ENCODE peak calls at places on chromosomes 1 and 21, in ten cellular contexts. One of them, this sample, is unnamed.

GRCh38 chr1:59016390-59016789 is 232.5 kb upstream of the JUN start:
- DNase-seq in testis: no peak
- DNase-seq in uterus: no peak
- DNase-seq in prostate gland: no peak
- DNase-seq in heart left ventricle: no peak
- DNase-seq in IMR-90: no peak
- DNase-seq in sigmoid colon: no peak
- DNase-seq in tibial nerve: no peak
- DNase-seq in endothelial cell of umbilical vein: no peak
- DNase-seq in H1: no peak
- DNase-seq in this sample: no peak

GRCh38 chr1:26862781-26863676 is at the start of gene SFN:
- DNase-seq in testis: no peak
- DNase-seq in uterus: no peak
- DNase-seq in prostate gland: peak
- DNase-seq in heart left ventricle: no peak
- DNase-seq in IMR-90: no peak
- DNase-seq in sigmoid colon: no peak
- DNase-seq in tibial nerve: no peak
- DNase-seq in endothelial cell of umbilical vein: no peak
- DNase-seq in H1: peak
- DNase-seq in this sample: no peak

GRCh38 chr1:173332026-173332425 is 124.9 kb upstream of the TNFSF4 start:
- DNase-seq in testis: no peak
- DNase-seq in uterus: no peak
- DNase-seq in prostate gland: no peak
- DNase-seq in heart left ventricle: no peak
- DNase-seq in IMR-90: peak
- DNase-seq in sigmoid colon: peak
- DNase-seq in tibial nerve: no peak
- DNase-seq in endothelial cell of umbilical vein: peak
- DNase-seq in H1: no peak
- DNase-seq in this sample: no peak

GRCh38 chr1:6991271-6991670 is 206.0 kb downstream of the CAMTA1 start:
- DNase-seq in testis: no peak
- DNase-seq in uterus: no peak
- DNase-seq in prostate gland: no peak
- DNase-seq in heart left ventricle: no peak
- DNase-seq in IMR-90: peak
- DNase-seq in sigmoid colon: no peak
- DNase-seq in tibial nerve: no peak
- DNase-seq in endothelial cell of umbilical vein: peak
- DNase-seq in H1: no peak
- DNase-seq in this sample: no peak

GRCh38 chr1:225767591-225768540 is 9.8 kb upstream of the SRP9 start:
- DNase-seq in testis: peak
- DNase-seq in uterus: peak
- DNase-seq in prostate gland: no peak
- DNase-seq in heart left ventricle: peak
- DNase-seq in IMR-90: peak
- DNase-seq in sigmoid colon: peak
- DNase-seq in tibial nerve: peak
- DNase-seq in endothelial cell of umbilical vein: peak
- DNase-seq in H1: no peak
- DNase-seq in this sample: no peak

GRCh38 chr1:67830226-67830625 is 3.0 kb downstream of the GNG12 start:
- DNase-seq in testis: no peak
- DNase-seq in uterus: no peak
- DNase-seq in prostate gland: no peak
- DNase-seq in heart left ventricle: no peak
- DNase-seq in IMR-90: no peak
- DNase-seq in sigmoid colon: no peak
- DNase-seq in tibial nerve: no peak
- DNase-seq in endothelial cell of umbilical vein: peak
- DNase-seq in H1: no peak
- DNase-seq in this sample: no peak

GRCh38 chr1:235327559-235328270 is at the start of gene ARID4B:
- DNase-seq in testis: no peak
- DNase-seq in uterus: no peak
- DNase-seq in prostate gland: peak
- DNase-seq in heart left ventricle: peak
- DNase-seq in IMR-90: no peak
- DNase-seq in sigmoid colon: no peak
- DNase-seq in tibial nerve: peak
- DNase-seq in endothelial cell of umbilical vein: no peak
- DNase-seq in H1: no peak
- DNase-seq in this sample: peak

GRCh38 chr21:41817228-41817627 is 50.4 kb upstream of the RIPK4 start:
- DNase-seq in testis: peak
- DNase-seq in uterus: no peak
- DNase-seq in prostate gland: peak
- DNase-seq in heart left ventricle: peak
- DNase-seq in IMR-90: peak
- DNase-seq in sigmoid colon: peak
- DNase-seq in tibial nerve: no peak
- DNase-seq in endothelial cell of umbilical vein: peak
- DNase-seq in H1: no peak
- DNase-seq in this sample: no peak

GRCh38 chr1:84366786-84367185 is 31.5 kb upstream of the DNASE2B start:
- DNase-seq in testis: no peak
- DNase-seq in uterus: no peak
- DNase-seq in prostate gland: no peak
- DNase-seq in heart left ventricle: no peak
- DNase-seq in IMR-90: peak
- DNase-seq in sigmoid colon: no peak
- DNase-seq in tibial nerve: no peak
- DNase-seq in endothelial cell of umbilical vein: no peak
- DNase-seq in H1: no peak
- DNase-seq in this sample: no peak

GRCh38 chr1:30911061-30911954 is 2.8 kb upstream of the SDC3 start:
- DNase-seq in testis: peak
- DNase-seq in uterus: peak
- DNase-seq in prostate gland: peak
- DNase-seq in heart left ventricle: peak
- DNase-seq in IMR-90: peak
- DNase-seq in sigmoid colon: peak
- DNase-seq in tibial nerve: peak
- DNase-seq in endothelial cell of umbilical vein: peak
- DNase-seq in H1: peak
- DNase-seq in this sample: peak

GRCh38 chr1:33641099-33641830 is 168.8 kb downstream of the ZSCAN20 start:
- DNase-seq in testis: no peak
- DNase-seq in uterus: no peak
- DNase-seq in prostate gland: no peak
- DNase-seq in heart left ventricle: no peak
- DNase-seq in IMR-90: peak
- DNase-seq in sigmoid colon: no peak
- DNase-seq in tibial nerve: no peak
- DNase-seq in endothelial cell of umbilical vein: no peak
- DNase-seq in H1: no peak
- DNase-seq in this sample: no peak

GRCh38 chr1:56803561-56804156 is 15.5 kb downstream of the FYB2 start:
- DNase-seq in testis: peak
- DNase-seq in uterus: no peak
- DNase-seq in prostate gland: peak
- DNase-seq in heart left ventricle: no peak
- DNase-seq in IMR-90: peak
- DNase-seq in sigmoid colon: no peak
- DNase-seq in tibial nerve: no peak
- DNase-seq in endothelial cell of umbilical vein: peak
- DNase-seq in H1: no peak
- DNase-seq in this sample: no peak

GRCh38 chr21:45331521-45332257 is 44.0 kb upstream of the POFUT2 start:
- DNase-seq in testis: no peak
- DNase-seq in uterus: no peak
- DNase-seq in prostate gland: no peak
- DNase-seq in heart left ventricle: peak
- DNase-seq in IMR-90: no peak
- DNase-seq in sigmoid colon: peak
- DNase-seq in tibial nerve: no peak
- DNase-seq in endothelial cell of umbilical vein: no peak
- DNase-seq in H1: no peak
- DNase-seq in this sample: no peak

GRCh38 chr1:55823521-55824296 is 608.5 kb upstream of the USP24 start:
- DNase-seq in testis: no peak
- DNase-seq in uterus: no peak
- DNase-seq in prostate gland: no peak
- DNase-seq in heart left ventricle: no peak
- DNase-seq in IMR-90: peak
- DNase-seq in sigmoid colon: no peak
- DNase-seq in tibial nerve: no peak
- DNase-seq in endothelial cell of umbilical vein: no peak
- DNase-seq in H1: no peak
- DNase-seq in this sample: no peak

GRCh38 chr21:43611598-43612369 is 47.5 kb downstream of the HSF2BP start:
- DNase-seq in testis: peak
- DNase-seq in uterus: peak
- DNase-seq in prostate gland: peak
- DNase-seq in heart left ventricle: peak
- DNase-seq in IMR-90: peak
- DNase-seq in sigmoid colon: peak
- DNase-seq in tibial nerve: peak
- DNase-seq in endothelial cell of umbilical vein: peak
- DNase-seq in H1: peak
- DNase-seq in this sample: peak

GRCh38 chr1:63112155-63112914 is 210.0 kb upstream of the FOXD3 start:
- DNase-seq in testis: no peak
- DNase-seq in uterus: no peak
- DNase-seq in prostate gland: no peak
- DNase-seq in heart left ventricle: no peak
- DNase-seq in IMR-90: peak
- DNase-seq in sigmoid colon: no peak
- DNase-seq in tibial nerve: no peak
- DNase-seq in endothelial cell of umbilical vein: no peak
- DNase-seq in H1: peak
- DNase-seq in this sample: no peak

GRCh38 chr1:201004154-201004553 is 19.4 kb downstream of the KIF21B start:
- DNase-seq in testis: no peak
- DNase-seq in uterus: no peak
- DNase-seq in prostate gland: no peak
- DNase-seq in heart left ventricle: no peak
- DNase-seq in IMR-90: no peak
- DNase-seq in sigmoid colon: no peak
- DNase-seq in tibial nerve: no peak
- DNase-seq in endothelial cell of umbilical vein: no peak
- DNase-seq in H1: no peak
- DNase-seq in this sample: no peak

GRCh38 chr21:41678944-41679343 is 87.9 kb downstream of the RIPK4 start:
- DNase-seq in testis: peak
- DNase-seq in uterus: peak
- DNase-seq in prostate gland: peak
- DNase-seq in heart left ventricle: peak
- DNase-seq in IMR-90: peak
- DNase-seq in sigmoid colon: peak
- DNase-seq in tibial nerve: peak
- DNase-seq in endothelial cell of umbilical vein: peak
- DNase-seq in H1: peak
- DNase-seq in this sample: peak

GRCh38 chr1:23916209-23917131 is 3.3 kb upstream of the CNR2 start:
- DNase-seq in testis: peak
- DNase-seq in uterus: peak
- DNase-seq in prostate gland: peak
- DNase-seq in heart left ventricle: peak
- DNase-seq in IMR-90: peak
- DNase-seq in sigmoid colon: peak
- DNase-seq in tibial nerve: no peak
- DNase-seq in endothelial cell of umbilical vein: peak
- DNase-seq in H1: peak
- DNase-seq in this sample: peak
- H3K4me3 ChIP-seq in testis: no peak
- H3K4me3 ChIP-seq in uterus: no peak
- H3K4me3 ChIP-seq in prostate gland: no peak
- H3K4me3 ChIP-seq in heart left ventricle: no peak
- H3K4me3 ChIP-seq in IMR-90: no peak
- H3K4me3 ChIP-seq in sigmoid colon: no peak
- H3K4me3 ChIP-seq in tibial nerve: no peak
- H3K4me3 ChIP-seq in endothelial cell of umbilical vein: no peak
- H3K4me3 ChIP-seq in H1: no peak
- H3K4me3 ChIP-seq in this sample: no peak

GRCh38 chr1:196910208-196910607 is 22.4 kb downstream of the CFHR4 start:
- DNase-seq in testis: no peak
- DNase-seq in uterus: no peak
- DNase-seq in prostate gland: no peak
- DNase-seq in heart left ventricle: no peak
- DNase-seq in IMR-90: peak
- DNase-seq in sigmoid colon: no peak
- DNase-seq in tibial nerve: no peak
- DNase-seq in endothelial cell of umbilical vein: no peak
- DNase-seq in H1: no peak
- DNase-seq in this sample: no peak
- TF ChIP-seq CTCF in testis: no peak
- TF ChIP-seq CTCF in uterus: no peak
- TF ChIP-seq CTCF in prostate gland: no peak
- TF ChIP-seq CTCF in heart left ventricle: no peak
- TF ChIP-seq CTCF in IMR-90: peak
- TF ChIP-seq CTCF in sigmoid colon: no peak
- TF ChIP-seq CTCF in tibial nerve: no peak
- TF ChIP-seq CTCF in endothelial cell of umbilical vein: no peak
- TF ChIP-seq CTCF in H1: no peak
- TF ChIP-seq CTCF in this sample: peak

GRCh38 chr1:153958111-153958960 is at the start of gene CRTC2:
- DNase-seq in testis: peak
- DNase-seq in uterus: peak
- DNase-seq in prostate gland: peak
- DNase-seq in heart left ventricle: peak
- DNase-seq in IMR-90: peak
- DNase-seq in sigmoid colon: peak
- DNase-seq in tibial nerve: peak
- DNase-seq in endothelial cell of umbilical vein: peak
- DNase-seq in H1: peak
- DNase-seq in this sample: peak
- TF ChIP-seq POLR2A in testis: no peak
- TF ChIP-seq POLR2A in uterus: peak
- TF ChIP-seq POLR2A in prostate gland: peak
- TF ChIP-seq POLR2A in heart left ventricle: peak
- TF ChIP-seq POLR2A in IMR-90: peak
- TF ChIP-seq POLR2A in sigmoid colon: peak
- TF ChIP-seq POLR2A in tibial nerve: peak
- TF ChIP-seq POLR2A in endothelial cell of umbilical vein: peak
- TF ChIP-seq POLR2A in H1: no peak
- TF ChIP-seq POLR2A in this sample: peak

DNA sequence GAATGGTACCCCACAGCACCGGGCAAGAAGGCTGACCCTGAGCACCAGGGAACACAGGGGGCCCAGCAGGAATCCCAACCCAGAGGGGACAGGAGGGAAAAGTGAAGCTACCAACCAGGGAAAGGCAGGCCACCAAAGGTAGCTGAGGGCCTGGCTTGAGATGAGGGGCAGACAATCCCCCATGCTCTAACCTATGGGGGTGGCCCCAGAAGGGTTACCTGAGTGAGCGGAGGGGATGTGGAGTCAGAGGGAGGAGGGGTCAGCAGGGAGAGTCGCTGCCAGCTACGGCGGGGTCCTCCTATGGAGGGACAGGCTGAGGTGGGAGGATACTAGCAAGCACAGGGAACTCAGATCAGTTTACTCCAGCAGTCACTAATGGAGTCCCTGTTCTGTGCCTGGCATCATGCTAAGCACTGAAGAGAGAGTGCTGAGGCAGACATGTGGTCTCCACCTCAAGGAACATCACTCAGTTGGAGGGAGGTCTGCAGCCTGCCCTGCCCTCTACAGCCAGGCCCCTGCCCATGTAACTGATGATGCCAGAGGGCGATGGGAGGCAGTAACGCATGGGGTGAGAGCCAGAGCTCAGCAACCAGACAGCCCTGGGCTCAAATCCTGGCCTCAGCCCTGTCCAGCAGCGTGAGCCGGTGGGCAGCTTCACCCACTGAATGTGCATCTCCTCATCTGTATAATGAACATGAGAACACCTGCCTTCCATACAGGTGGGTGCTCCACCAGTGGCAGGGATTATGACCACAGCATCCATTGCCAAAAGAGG is 21.3 kb downstream of the CYB5RL start:
- DNase-seq in testis: no peak
- DNase-seq in uterus: no peak
- DNase-seq in prostate gland: no peak
- DNase-seq in heart left ventricle: no peak
- DNase-seq in IMR-90: no peak
- DNase-seq in sigmoid colon: no peak
- DNase-seq in tibial nerve: no peak
- DNase-seq in endothelial cell of umbilical vein: no peak
- DNase-seq in H1: no peak
- DNase-seq in this sample: no peak
- H3K4me3 ChIP-seq in testis: no peak
- H3K4me3 ChIP-seq in uterus: no peak
- H3K4me3 ChIP-seq in prostate gland: no peak
- H3K4me3 ChIP-seq in heart left ventricle: no peak
- H3K4me3 ChIP-seq in IMR-90: no peak
- H3K4me3 ChIP-seq in sigmoid colon: no peak
- H3K4me3 ChIP-seq in tibial nerve: no peak
- H3K4me3 ChIP-seq in endothelial cell of umbilical vein: no peak
- H3K4me3 ChIP-seq in H1: no peak
- H3K4me3 ChIP-seq in this sample: no peak

This sample was measured in right lobe of liver.